ENCODE peak calls at places on chromosomes 12 and 14, in seven cellular contexts. K, V, N, M, U, O and S are unnamed samples.

GRCh38 chr12:89357297-89357730 is 5.0 kb upstream of the DUSP6 start:
- DNase-seq in M (no peak), U (no peak), N (no peak), O (peak), V (no peak), K (no peak), S (no peak)

GRCh38 chr12:82326905-82327503 is 31.2 kb downstream of the CCDC59 start:
- DNase-seq in N (no peak), O (no peak), U (no peak), K (peak), M (no peak), V (peak), S (peak)

GRCh38 chr12:4307593-4308333 is 13.2 kb upstream of the TIGAR start:
- DNase-seq in K (peak), V (no peak), N (no peak), O (peak), M (no peak), U (peak), S (peak)

GRCh38 chr12:92912052-92912451 is 17.0 kb downstream of the EEA1 start:
- DNase-seq in M (no peak), O (no peak), K (no peak), V (peak), N (peak), U (no peak), S (peak)

GRCh38 chr14:80940146-80940545 is 1.4 kb downstream of the CEP128 start:
- DNase-seq in U (no peak), O (no peak), N (no peak), K (no peak), V (peak), M (no peak), S (no peak)

GRCh38 chr14:70359076-70359424 is 433 bp downstream of the COX16 start:
- DNase-seq in O (peak), K (no peak), N (no peak), U (no peak), V (no peak), M (no peak), S (no peak)

GRCh38 chr14:30928462-30928861 is 54.1 kb downstream of the COCH start:
- DNase-seq in K (no peak), O (no peak), N (no peak), V (no peak), U (no peak), M (no peak), S (no peak)

GRCh38 chr14:67559639-67560038 is 26.5 kb downstream of the PLEKHH1 start:
- DNase-seq in V (no peak), K (no peak), N (no peak), M (no peak), U (no peak), O (no peak), S (no peak)

GRCh38 chr12:124640096-124640495 is 72.7 kb upstream of the NCOR2 start:
- DNase-seq in V (no peak), M (no peak), N (no peak), O (no peak), U (peak), K (no peak), S (no peak)

GRCh38 chr12:26238341-26239126 is 43.2 kb downstream of the SSPN start:
- DNase-seq in O (no peak), U (no peak), V (no peak), M (no peak), K (no peak), N (no peak), S (no peak)

GRCh38 chr12:27525373-27525772 is 1.4 kb downstream of the PPFIBP1 start:
- DNase-seq in V (no peak), M (no peak), K (peak), O (no peak), U (no peak), N (no peak), S (no peak)

GRCh38 chr12:12267801-12268200 is 957 bp upstream of the LRP6 start:
- DNase-seq in V (peak), U (no peak), O (no peak), N (no peak), K (peak), M (no peak), S (no peak)

GRCh38 chr14:91284791-91285548 is 40.5 kb upstream of the GPR68 start:
- DNase-seq in K (no peak), N (no peak), U (no peak), V (no peak), O (no peak), M (no peak), S (no peak)

GRCh38 chr12:105920161-105920684 is 218.5 kb downstream of the NUAK1 start:
- DNase-seq in K (no peak), U (peak), O (no peak), V (no peak), M (no peak), N (no peak), S (peak)

GRCh38 chr12:121712462-121713256 is at the start of gene TMEM120B:
- DNase-seq in U (peak), M (peak), K (peak), O (peak), V (peak), N (no peak), S (peak)

GRCh38 chr14:22928237-22929103 is 706 bp downstream of the PRMT5 start:
- DNase-seq in O (no peak), V (peak), M (no peak), K (no peak), N (no peak), U (no peak), S (no peak)

GRCh38 chr14:91714805-91715204 is 17.1 kb downstream of the CATSPERB start:
- DNase-seq in V (peak), M (no peak), N (no peak), U (no peak), O (no peak), K (no peak), S (no peak)

GRCh38 chr14:95432152-95433093 is 84.0 kb downstream of the SYNE3 start:
- DNase-seq in N (no peak), O (peak), V (no peak), U (no peak), K (peak), M (no peak), S (peak)

GRCh38 chr12:49332441-49332861 is 4.5 kb downstream of the C1QL4 start:
- DNase-seq in O (no peak), V (no peak), N (no peak), K (no peak), M (no peak), U (no peak), S (no peak)

GRCh38 chr12:109277899-109278762 is 31.0 kb downstream of the FOXN4 start:
- DNase-seq in O (no peak), M (no peak), N (peak), V (no peak), U (no peak), K (no peak), S (no peak)

GRCh38 chr14:61153914-61154545 is 127.1 kb downstream of the TMEM30B start:
- DNase-seq in U (no peak), O (no peak), M (no peak), N (no peak), K (no peak), V (no peak), S (no peak)

GRCh38 chr12:46261658-46262057 is 7.2 kb downstream of the SLC38A1 start:
- DNase-seq in N (no peak), U (no peak), K (no peak), V (no peak), M (no peak), O (no peak), S (no peak)

GRCh38 chr14:61452452-61452851 is 131.1 kb downstream of the PRKCH start:
- DNase-seq in M (no peak), N (no peak), O (no peak), V (peak), U (no peak), K (no peak), S (no peak)

GRCh38 chr12:8968761-8969160 is 19.3 kb upstream of the M6PR start:
- DNase-seq in N (no peak), M (no peak), V (no peak), O (no peak), U (no peak), K (no peak), S (no peak)

GRCh38 chr12:106135781-106136180 is 3.0 kb downstream of the NUAK1 start:
- DNase-seq in M (no peak), K (no peak), V (no peak), O (no peak), U (no peak), N (no peak), S (no peak)

GRCh38 chr14:24678801-24679247 is 44.8 kb upstream of the GZMB start:
- DNase-seq in O (peak), K (peak), M (peak), U (peak), N (peak), V (peak), S (peak)

GRCh38 chr12:120247621-120248030 is 17.9 kb downstream of the PXN start:
- DNase-seq in V (no peak), O (no peak), M (no peak), U (no peak), N (no peak), K (no peak), S (no peak)

GRCh38 chr14:104307246-104307626 is 168.8 kb downstream of the KIF26A start:
- DNase-seq in V (no peak), O (no peak), M (no peak), N (no peak), U (no peak), K (no peak), S (no peak)

GRCh38 chr12:124359671-124360581 is 65.0 kb downstream of the RFLNA start:
- DNase-seq in V (no peak), O (peak), M (no peak), N (no peak), U (peak), K (peak), S (peak)